ENCODE peak calls at places on chromosome 4, in six cellular contexts. K is posterior cingulate gyrus; W is IMR-90; Q is stimulated activated CD8-positive, alpha-beta memory T cell treated with anti-CD3 and anti-CD28 coated beads, Interleukin-4, amount 100 ng/mL, for 1 hour; P is astrocyte of the hippocampus; L is LHCN-M2. G is an unnamed sample.

GRCh38 chr4:91282217-91282616 is 1021.5 kb upstream of the GRID2 start:
- DNase-seq in K (no peak), W (no peak), P (no peak), L (no peak), Q (no peak), G (no peak)

GRCh38 chr4:38949416-38950051 is 81.9 kb downstream of the FAM114A1 start:
- DNase-seq in K (no peak), L (peak; percentile 19), P (peak; percentile 28), W (peak; percentile 70), Q (no peak), G (no peak)

GRCh38 chr4:113636877-113637276 is 124.7 kb downstream of the CAMK2D start:
- DNase-seq in L (peak; percentile 86), P (peak; percentile 83), K (no peak), Q (no peak), W (peak; percentile 62), G (no peak)

GRCh38 chr4:23022032-23022431 is 329.3 kb downstream of the GBA3 start:
- DNase-seq in W (peak; percentile 9), K (no peak), Q (no peak), L (peak; percentile 97), P (peak; percentile 94), G (no peak)

GRCh38 chr4:8297691-8298485 is 28.3 kb downstream of the HTRA3 start:
- DNase-seq in W (no peak), K (no peak), P (no peak), Q (no peak), L (no peak), G (no peak)

GRCh38 chr4:74504212-74504611 is 59.3 kb downstream of the AREG start:
- DNase-seq in Q (no peak), L (peak; percentile 68), P (peak; percentile 36), W (peak; percentile 49), K (no peak), G (no peak)

GRCh38 chr4:182486895-182487294 is 243.7 kb downstream of the TENM3 start:
- DNase-seq in L (peak; percentile 51), W (no peak), P (no peak), Q (no peak), K (no peak), G (no peak)

GRCh38 chr4:47490550-47490949 is 5.5 kb downstream of the ATP10D start:
- DNase-seq in L (peak; percentile 50), W (no peak), Q (no peak), K (no peak), P (no peak), G (peak; percentile 55)

GRCh38 chr4:102022343-102022742 is 231.8 kb downstream of the BANK1 start:
- DNase-seq in L (no peak), Q (no peak), K (no peak), P (no peak), W (no peak), G (no peak)

GRCh38 chr4:54940996-54941395 is 184.4 kb downstream of the KDR start:
- DNase-seq in L (no peak), W (no peak), P (no peak), Q (no peak), K (no peak), G (no peak)

GRCh38 chr4:6913350-6913749 is 3.7 kb downstream of the TBC1D14 start:
- DNase-seq in W (no peak), P (no peak), K (no peak), L (no peak), Q (no peak), G (no peak)

GRCh38 chr4:177974461-177974860 is 532.2 kb upstream of the AGA start:
- DNase-seq in Q (no peak), W (peak; percentile 31), P (peak; percentile 7), L (no peak), K (no peak), G (no peak)

GRCh38 chr4:88018471-88018870 is 11.0 kb downstream of the PKD2 start:
- DNase-seq in K (no peak), P (peak; percentile 91), L (peak; percentile 86), Q (no peak), W (peak; percentile 52), G (no peak)

GRCh38 chr4:102343964-102344519 is 1.2 kb downstream of the SLC39A8 start:
- DNase-seq in K (no peak), P (no peak), L (no peak), W (peak; percentile 8), Q (no peak), G (no peak)

GRCh38 chr4:183443609-183444148 is 757 bp upstream of the CDKN2AIP start:
- DNase-seq in P (no peak), K (peak; percentile 36), L (no peak), W (peak; percentile 52), Q (peak; percentile 8), G (peak; percentile 36)

GRCh38 chr4:141158219-141158618 is 24.9 kb upstream of the RNF150 start:
- DNase-seq in K (no peak), L (peak; percentile 34), Q (no peak), P (peak; percentile 55), W (peak; percentile 55), G (peak; percentile 13)

GRCh38 chr4:663438-664428 is 10.3 kb downstream of the ATP5ME start:
- DNase-seq in W (no peak), Q (peak; percentile 50), K (peak; percentile 64), P (peak; percentile 74), L (no peak), G (peak; percentile 53)

GRCh38 chr4:85128246-85129204 is 162.0 kb upstream of the WDFY3 start:
- DNase-seq in P (no peak), L (no peak), K (no peak), Q (no peak), W (no peak), G (peak; percentile 0)

GRCh38 chr4:188008377-188008776 is 12.8 kb downstream of the ZFP42 start:
- DNase-seq in P (peak; percentile 44), Q (no peak), L (peak; percentile 59), K (no peak), W (peak; percentile 95), G (peak; percentile 4)

GRCh38 chr4:20422398-20422797 is 170.7 kb downstream of the SLIT2 start:
- DNase-seq in P (peak; percentile 67), L (peak; percentile 48), W (peak; percentile 52), Q (no peak), K (no peak), G (peak; percentile 57)

GRCh38 chr4:54073481-54073880 is 9.1 kb upstream of the CHIC2 start:
- DNase-seq in P (no peak), L (no peak), Q (no peak), W (peak; percentile 60), K (no peak), G (no peak)

GRCh38 chr4:87882321-87882720 is 49.6 kb downstream of the MEPE start:
- DNase-seq in K (no peak), W (no peak), P (peak; percentile 63), Q (no peak), L (no peak), G (no peak)

GRCh38 chr4:147778942-147779341 is 47.1 kb downstream of the ARHGAP10 start:
- DNase-seq in P (no peak), L (no peak), K (no peak), Q (no peak), W (no peak), G (no peak)

GRCh38 chr4:8704632-8705031 is 112.1 kb downstream of the CPZ start:
- DNase-seq in Q (no peak), P (no peak), W (no peak), L (no peak), K (no peak), G (no peak)

GRCh38 chr4:85084371-85085170 is 118.1 kb upstream of the WDFY3 start:
- DNase-seq in P (peak; percentile 82), W (peak; percentile 75), K (no peak), Q (no peak), L (peak; percentile 81), G (peak; percentile 53)

G was measured in NCI-H524.